ENCODE peak calls at places on chromosome 16, in five cellular contexts. V is stimulated activated CD4-positive, alpha-beta T cell treated with anti-CD3 and anti-CD28 coated beads, Interleukin-2, amount 100 ng/mL, for 48 hours; N is Daoy; K is M059J; R is A549. X is an unnamed sample.

GRCh38 chr16:22668318-22668717 is 145.6 kb upstream of the HS3ST2 start:
- DNase-seq in V (no peak), N (no peak), K (no peak), R (no peak), X (no peak)

GRCh38 chr16:24753437-24753836 is 24.0 kb downstream of the TNRC6A start:
- DNase-seq in V (peak), N (no peak), K (no peak), R (no peak), X (no peak)

GRCh38 chr16:4270091-4270490 is 2.7 kb downstream of the TFAP4 start:
- DNase-seq in V (no peak), N (no peak), K (no peak), R (no peak), X (no peak)

GRCh38 chr16:3959148-3959547 is 78.6 kb upstream of the CREBBP start:
- DNase-seq in V (no peak), N (peak), K (peak), R (peak), X (peak)

GRCh38 chr16:24748242-24748641 is 18.8 kb downstream of the TNRC6A start:
- DNase-seq in V (no peak), N (peak), K (peak), R (peak), X (peak)

GRCh38 chr16:4053663-4054479 is 62.4 kb downstream of the ADCY9 start:
- DNase-seq in V (no peak), N (peak), K (peak), R (peak), X (peak)

GRCh38 chr16:31110106-31111034 is 2.2 kb downstream of the BCKDK start:
- DNase-seq in V (no peak), N (no peak), K (no peak), R (no peak), X (peak)

GRCh38 chr16:86044881-86045600 is 146.1 kb downstream of the IRF8 start:
- DNase-seq in V (no peak), N (no peak), K (no peak), R (no peak), X (no peak)

GRCh38 chr16:85216522-85217375 is 104.5 kb upstream of the CIBAR2 start:
- DNase-seq in V (peak), N (no peak), K (no peak), R (no peak), X (no peak)

GRCh38 chr16:3068486-3068885 is 3.0 kb downstream of the IL32 start:
- DNase-seq in V (no peak), N (no peak), K (no peak), R (no peak), X (no peak)

GRCh38 chr16:67926181-67926742 is 5.4 kb downstream of the CTRL start:
- DNase-seq in V (no peak), N (peak), K (no peak), R (no peak), X (no peak)

GRCh38 chr16:6016530-6017184 is 919.1 kb upstream of the EEF2KMT start:
- DNase-seq in V (no peak), N (no peak), K (peak), R (peak), X (peak)

GRCh38 chr16:81486555-81487061 is 42.0 kb downstream of the CMIP start:
- DNase-seq in V (no peak), N (peak), K (no peak), R (no peak), X (no peak)

GRCh38 chr16:66588981-66589713 is 9.9 kb downstream of the CMTM2 start:
- DNase-seq in V (peak), N (peak), K (peak), R (peak), X (peak)

GRCh38 chr16:89561195-89562026 is 929 bp downstream of the RPL13 start:
- DNase-seq in V (no peak), N (no peak), K (no peak), R (no peak), X (no peak)

GRCh38 chr16:67013238-67013822 is 15.6 kb upstream of the CBFB start:
- DNase-seq in V (no peak), N (no peak), K (no peak), R (no peak), X (no peak)

GRCh38 chr16:3673201-3673600 is 18.7 kb downstream of the DNASE1 start:
- DNase-seq in V (no peak), N (no peak), K (no peak), R (no peak), X (no peak)

GRCh38 chr16:81583893-81584705 is 139.5 kb downstream of the CMIP start:
- DNase-seq in V (no peak), N (peak), K (no peak), R (peak), X (peak)

GRCh38 chr16:67428146-67428731 is 2.7 kb upstream of the HSD11B2 start:
- DNase-seq in V (peak), N (peak), K (peak), R (peak), X (peak)

GRCh38 chr16:75099738-75100615 is 16.6 kb downstream of the LDHD start:
- DNase-seq in V (no peak), N (peak), K (peak), R (no peak), X (peak)

GRCh38 chr16:49698416-49698815 is 157.5 kb downstream of the ZNF423 start:
- DNase-seq in V (no peak), N (no peak), K (no peak), R (no peak), X (no peak)

GRCh38 chr16:79599837-79600635 is 501 bp downstream of the MAF start:
- DNase-seq in V (no peak), N (peak), K (peak), R (peak), X (peak)

GRCh38 chr16:4733747-4734062 is 366 bp downstream of the ANKS3 start:
- DNase-seq in V (no peak), N (no peak), K (peak), R (no peak), X (no peak)

GRCh38 chr16:1474471-1474795 is 395 bp downstream of the CLCN7 start:
- DNase-seq in V (no peak), N (no peak), K (no peak), R (no peak), X (no peak)

GRCh38 chr16:22296225-22297113 is 740 bp upstream of the POLR3E start:
- DNase-seq in V (no peak), N (no peak), K (no peak), R (no peak), X (no peak)

GRCh38 chr16:89491238-89491869 is 993 bp upstream of the ANKRD11 start:
- DNase-seq in V (no peak), N (peak), K (peak), R (peak), X (peak)

GRCh38 chr16:84785843-84786538 is 33.8 kb upstream of the CRISPLD2 start:
- DNase-seq in V (no peak), N (peak), K (no peak), R (no peak), X (no peak)

GRCh38 chr16:69111216-69111615 is 5.8 kb downstream of the HAS3 start:
- DNase-seq in V (no peak), N (no peak), K (no peak), R (no peak), X (no peak)

GRCh38 chr16:89315271-89315670 is 97.8 kb downstream of the ZNF778 start:
- DNase-seq in V (no peak), N (no peak), K (no peak), R (no peak), X (no peak)

X was measured in RPMI7951.